ENCODE peak calls at places on chromosomes 1 and 21, in four cellular contexts. R is activated naive CD8-positive, alpha-beta T cell treated with anti-CD3 and anti-CD28 coated beads, Interleukin-2, amount 50 U/mL, for 24 hours; E is omental fat pad; Y is smooth muscle cell of the brain vasculature. Q is an unnamed sample.

GRCh38 chr1:11307837-11308236 is 34.8 kb downstream of the UBIAD1 start:
- DNase-seq in R (no peak), E (no peak), Y (no peak), Q (no peak)

GRCh38 chr1:245952383-245952989 is 554.6 kb downstream of the SMYD3 start:
- DNase-seq in R (no peak), E (no peak), Y (no peak), Q (no peak)

GRCh38 chr1:55382699-55383377 is 167.7 kb upstream of the USP24 start:
- DNase-seq in R (no peak), E (no peak), Y (no peak), Q (no peak)

GRCh38 chr21:33313183-33313582 is 11.6 kb upstream of the IFNAR1 start:
- DNase-seq in R (no peak), E (no peak), Y (no peak), Q (no peak)

GRCh38 chr1:18536356-18536755 is 55.6 kb downstream of the KLHDC7A start:
- DNase-seq in R (no peak), E (no peak), Y (no peak), Q (no peak)

GRCh38 chr1:23902611-23903278 is 10.4 kb downstream of the CNR2 start:
- DNase-seq in R (no peak), E (no peak), Y (no peak), Q (no peak)

GRCh38 chr1:112727716-112728115 is 12.6 kb upstream of the PPM1J start:
- DNase-seq in R (no peak), E (no peak), Y (no peak), Q (no peak)

GRCh38 chr1:15902882-15903281 is 55.4 kb downstream of the SPEN start:
- DNase-seq in R (no peak), E (no peak), Y (no peak), Q (no peak)

GRCh38 chr1:26744075-26744958 is 43.4 kb upstream of the PIGV start:
- DNase-seq in R (peak), E (no peak), Y (peak), Q (no peak)

GRCh38 chr1:95380909-95381308 is 146.9 kb downstream of the RWDD3 start:
- DNase-seq in R (no peak), E (no peak), Y (no peak), Q (no peak)

GRCh38 chr1:57782357-57782756 is 358.5 kb upstream of the DAB1 start:
- DNase-seq in R (no peak), E (no peak), Y (no peak), Q (no peak)

GRCh38 chr1:173914366-173914871 is 2.7 kb downstream of the SERPINC1 start:
- DNase-seq in R (peak), E (no peak), Y (no peak), Q (peak)

GRCh38 chr21:42784276-42784675 is 95.1 kb downstream of the WDR4 start:
- DNase-seq in R (peak), E (no peak), Y (no peak), Q (no peak)

GRCh38 chr1:147515046-147515869 is 26.0 kb upstream of the BCL9 start:
- DNase-seq in R (no peak), E (no peak), Y (no peak), Q (no peak)

GRCh38 chr1:157163273-157164127 is 25.3 kb upstream of the ETV3 start:
- DNase-seq in R (peak), E (peak), Y (no peak), Q (no peak)

GRCh38 chr1:220734571-220735326 is 13.4 kb upstream of the MTARC2 start:
- DNase-seq in R (no peak), E (no peak), Y (no peak), Q (no peak)

GRCh38 chr21:42878678-42878992 is 704 bp downstream of the WDR4 start:
- DNase-seq in R (no peak), E (no peak), Y (no peak), Q (no peak)

GRCh38 chr1:221331263-221332183 is 410.4 kb downstream of the DUSP10 start:
- DNase-seq in R (no peak), E (no peak), Y (no peak), Q (no peak)